ENCODE peak calls at places on chromosomes 13 and 19, in eight cellular contexts. L, I, M, K, V, Q, F and D are unnamed samples.

GRCh38 chr19:57171551-57172081 is 4.3 kb upstream of the DUXA start:
- DNase-seq in L (peak), I (peak), M (peak), K (peak), V (peak), Q (peak), F (no peak), D (no peak)

GRCh38 chr19:48537541-48537940 is 14.4 kb upstream of the SULT2B1 start:
- DNase-seq in L (no peak), I (no peak), M (no peak), K (no peak), V (no peak), Q (no peak), F (no peak), D (no peak)

GRCh38 chr19:13314761-13315160 is 164.6 kb downstream of the IER2 start:
- DNase-seq in L (no peak), I (no peak), M (no peak), K (no peak), V (no peak), Q (no peak), F (no peak), D (no peak)

GRCh38 chr13:46604226-46604968 is 51.4 kb downstream of the LRCH1 start:
- DNase-seq in L (no peak), I (no peak), M (no peak), K (no peak), V (no peak), Q (no peak), F (peak), D (no peak)

GRCh38 chr19:6250024-6250605 is 29.7 kb downstream of the MLLT1 start:
- DNase-seq in L (no peak), I (no peak), M (peak), K (no peak), V (no peak), Q (peak), F (no peak), D (no peak)

GRCh38 chr13:30719521-30719914 is 15.8 kb upstream of the ALOX5AP start:
- DNase-seq in L (no peak), I (no peak), M (no peak), K (no peak), V (no peak), Q (peak), F (no peak), D (no peak)

GRCh38 chr13:50594276-50594970 is 249.1 kb downstream of the DLEU7 start:
- DNase-seq in L (no peak), I (no peak), M (no peak), K (no peak), V (no peak), Q (no peak), F (peak), D (peak)

GRCh38 chr19:940591-941291 is 14.9 kb downstream of the ARID3A start:
- DNase-seq in L (no peak), I (peak), M (no peak), K (peak), V (peak), Q (no peak), F (no peak), D (no peak)

GRCh38 chr19:28881616-28882015 is 331.3 kb downstream of the UQCRFS1 start:
- DNase-seq in L (no peak), I (no peak), M (no peak), K (peak), V (no peak), Q (no peak), F (no peak), D (no peak)

GRCh38 chr13:31765441-31765840 is 26.1 kb downstream of the RXFP2 start:
- DNase-seq in L (no peak), I (no peak), M (peak), K (no peak), V (no peak), Q (peak), F (no peak), D (no peak)

GRCh38 chr13:81078048-81078447 is 737.1 kb upstream of the SPRY2 start:
- DNase-seq in L (no peak), I (no peak), M (no peak), K (no peak), V (no peak), Q (no peak), F (no peak), D (no peak)

GRCh38 chr19:34387446-34387810 is 16.8 kb upstream of the PDCD2L start:
- DNase-seq in L (no peak), I (no peak), M (no peak), K (no peak), V (no peak), Q (no peak), F (no peak), D (no peak)

GRCh38 chr19:2977686-2978466 is 512 bp downstream of the TLE6 start:
- DNase-seq in L (no peak), I (no peak), M (no peak), K (no peak), V (no peak), Q (no peak), F (no peak), D (no peak)

GRCh38 chr13:39773833-39774232 is 118.4 kb downstream of the COG6 start:
- DNase-seq in L (no peak), I (no peak), M (peak), K (no peak), V (no peak), Q (peak), F (no peak), D (no peak)

GRCh38 chr19:39590265-39590664 is 12.1 kb upstream of the LGALS13 start:
- DNase-seq in L (no peak), I (no peak), M (no peak), K (no peak), V (no peak), Q (peak), F (peak), D (no peak)

GRCh38 chr19:17070912-17071311 is 4.3 kb downstream of the HAUS8 start:
- DNase-seq in L (no peak), I (no peak), M (no peak), K (no peak), V (no peak), Q (no peak), F (no peak), D (no peak)

GRCh38 chr19:19538077-19538764 is at the start of gene CILP2:
- DNase-seq in L (peak), I (no peak), M (no peak), K (no peak), V (no peak), Q (no peak), F (peak), D (no peak)

GRCh38 chr13:40922437-40923040 is 96.6 kb downstream of the ELF1 start:
- DNase-seq in L (peak), I (no peak), M (no peak), K (no peak), V (peak), Q (no peak), F (peak), D (no peak)

GRCh38 chr19:2974342-2974932 is 2.9 kb upstream of the TLE6 start:
- DNase-seq in L (no peak), I (no peak), M (no peak), K (no peak), V (no peak), Q (peak), F (no peak), D (no peak)

GRCh38 chr13:96417956-96418355 is 328.0 kb downstream of the HS6ST3 start:
- DNase-seq in L (no peak), I (no peak), M (no peak), K (no peak), V (no peak), Q (no peak), F (no peak), D (no peak)

GRCh38 chr13:30340367-30341184 is 33.2 kb upstream of the KATNAL1 start:
- DNase-seq in L (no peak), I (no peak), M (peak), K (no peak), V (peak), Q (peak), F (no peak), D (no peak)

GRCh38 chr13:96730676-96731075 is 263.6 kb downstream of the OXGR1 start:
- DNase-seq in L (no peak), I (no peak), M (no peak), K (no peak), V (no peak), Q (peak), F (no peak), D (no peak)

GRCh38 chr19:31312004-31312403 is 37.2 kb downstream of the TSHZ3 start:
- DNase-seq in L (no peak), I (no peak), M (peak), K (no peak), V (no peak), Q (peak), F (no peak), D (no peak)